ENCODE peak calls at places on chromosomes 6 and 20, in five cellular contexts. D is hypothalamus, Q is germinal center, R is PC-9, G is WTC11. U is an unnamed sample.

GRCh38 chr6:144849920-144850319 is 564.8 kb downstream of the UTRN start:
- DNase-seq in D (no peak), Q (no peak), R (no peak), G (no peak), U (no peak)

GRCh38 chr6:104625536-104625935 is 234.2 kb downstream of the HACE1 start:
- DNase-seq in D (no peak), Q (no peak), R (peak), G (no peak), U (peak)

GRCh38 chr6:144360401-144360800 is 75.3 kb downstream of the UTRN start:
- DNase-seq in D (no peak), Q (no peak), R (peak), G (no peak), U (peak)

GRCh38 chr20:19817017-19817416 is 59.0 kb downstream of the RIN2 start:
- DNase-seq in D (no peak), Q (no peak), R (peak), G (no peak), U (no peak)

GRCh38 chr6:36642913-36643817 is 35.3 kb upstream of the CDKN1A start:
- DNase-seq in D (no peak), Q (no peak), R (peak), G (no peak), U (peak)

GRCh38 chr20:21436186-21436585 is 38.9 kb upstream of the NKX2-4 start:
- DNase-seq in D (no peak), Q (no peak), R (peak), G (no peak), U (no peak)

GRCh38 chr6:42520786-42521607 is 42.8 kb upstream of the UBR2 start:
- DNase-seq in D (no peak), Q (no peak), R (peak), G (no peak), U (no peak)

GRCh38 chr20:24747881-24748595 is 201.0 kb upstream of the CST7 start:
- DNase-seq in D (no peak), Q (no peak), R (no peak), G (no peak), U (no peak)

GRCh38 chr6:48813821-48814220 is 649.2 kb downstream of the MMUT start:
- DNase-seq in D (no peak), Q (no peak), R (no peak), G (no peak), U (no peak)